ENCODE peak calls at places on chromosomes 5 and 9, in nine cellular contexts. D is cardiac muscle cell, N is adrenal gland, J is mucosa of descending colon, L is ascending aorta, M is body of pancreas, Y is A549, U is psoas muscle, P is fibroblast of lung. C is an unnamed sample. For H3K4me1, the result is how much of the 10 kb centered on the place peaks cover.

GRCh38 chr5:76790632-76791290 is 28.1 kb upstream of the F2RL1 start:
- DNase-seq in D (no peak), N (peak), J (peak), L (peak), M (no peak), Y (peak), U (no peak), P (peak), C (no peak)

GRCh38 chr9:91898451-91899433 is 51.3 kb downstream of the ROR2 start:
- DNase-seq in D (no peak), N (peak), J (peak), L (no peak), M (peak), Y (no peak), U (no peak), P (no peak), C (no peak)

GRCh38 chr5:6452622-6453504 is 4.2 kb downstream of the UBE2QL1 start:
- DNase-seq in D (no peak), N (no peak), J (no peak), L (no peak), M (no peak), Y (no peak), U (peak), P (no peak), C (peak)

GRCh38 chr9:134962065-134962997 is 44.6 kb upstream of the FCN1 start:
- DNase-seq in D (no peak), N (no peak), J (peak), L (peak), M (no peak), Y (no peak), U (peak), P (no peak), C (no peak)

GRCh38 chr9:121855476-121855875 is 204.0 kb downstream of the DAB2IP start:
- DNase-seq in D (no peak), N (no peak), J (no peak), L (no peak), M (no peak), Y (no peak), U (no peak), P (no peak), C (no peak)

GRCh38 chr5:41835625-41836024 is 34.6 kb downstream of the OXCT1 start:
- DNase-seq in D (peak), N (peak), J (no peak), L (peak), M (no peak), Y (no peak), U (peak), P (peak), C (no peak)

GRCh38 chr5:148314187-148314586 is 2.0 kb downstream of the SPINK7 start:
- DNase-seq in D (no peak), N (no peak), J (no peak), L (no peak), M (no peak), Y (no peak), U (no peak), P (no peak), C (no peak)

GRCh38 chr9:111056554-111056953 is 18.3 kb upstream of the LPAR1 start:
- DNase-seq in D (no peak), N (no peak), J (no peak), L (no peak), M (no peak), Y (no peak), U (no peak), P (peak), C (no peak)

GRCh38 chr9:27564031-27564430 is 9.2 kb downstream of the C9orf72 start:
- DNase-seq in D (no peak), N (no peak), J (no peak), L (no peak), M (no peak), Y (no peak), U (no peak), P (no peak), C (no peak)

GRCh38 chr9:27194401-27195091 is 85.5 kb downstream of the TEK start:
- DNase-seq in D (no peak), N (no peak), J (no peak), L (no peak), M (no peak), Y (peak), U (no peak), P (peak), C (no peak)

GRCh38 chr5:129410488-129410887 is 49.6 kb upstream of the ADAMTS19 start:
- DNase-seq in D (peak), N (no peak), J (no peak), L (no peak), M (no peak), Y (no peak), U (no peak), P (no peak), C (no peak)

GRCh38 chr5:180313677-180314076 is 21.8 kb upstream of the MAPK9 start:
- DNase-seq in D (no peak), N (peak), J (peak), L (no peak), M (no peak), Y (no peak), U (no peak), P (no peak), C (peak)

GRCh38 chr5:41232797-41233196 is 19.5 kb upstream of the C6 start:
- DNase-seq in D (no peak), N (no peak), J (no peak), L (no peak), M (no peak), Y (no peak), U (no peak), P (no peak), C (no peak)

GRCh38 chr9:19787672-19788071 is 1.2 kb downstream of the SLC24A2 start:
- DNase-seq in D (no peak), N (no peak), J (no peak), L (no peak), M (no peak), Y (no peak), U (no peak), P (no peak), C (no peak)

GRCh38 chr9:123761905-123762605 is 167.9 kb downstream of the DENND1A start:
- DNase-seq in D (no peak), N (no peak), J (no peak), L (no peak), M (no peak), Y (no peak), U (no peak), P (peak), C (no peak)

GRCh38 chr5:85000671-85001070 is 616.0 kb upstream of the EDIL3 start:
- DNase-seq in D (no peak), N (no peak), J (no peak), L (no peak), M (no peak), Y (no peak), U (no peak), P (peak), C (no peak)

GRCh38 chr5:26828294-26828693 is 210.1 kb downstream of the CDH9 start:
- DNase-seq in D (no peak), N (no peak), J (no peak), L (no peak), M (no peak), Y (no peak), U (no peak), P (no peak), C (no peak)

GRCh38 chr5:11504083-11504785 is 400.0 kb downstream of the CTNND2 start:
- DNase-seq in D (no peak), N (no peak), J (no peak), L (no peak), M (no peak), Y (no peak), U (no peak), P (peak), C (no peak)

GRCh38 chr9:136243631-136244030 is 2.0 kb downstream of the QSOX2 start:
- DNase-seq in D (no peak), N (no peak), J (no peak), L (no peak), M (no peak), Y (no peak), U (no peak), P (no peak), C (no peak)

GRCh38 chr5:119302916-119303897 is 52.6 kb upstream of the TNFAIP8 start:
- DNase-seq in D (no peak), N (no peak), J (no peak), L (peak), M (peak), Y (peak), U (no peak), P (peak), C (no peak)

GRCh38 chr9:35906923-35907699 is 1.1 kb downstream of the HRCT1 start:
- DNase-seq in D (no peak), N (peak), J (peak), L (peak), M (no peak), Y (no peak), U (peak), P (peak), C (peak)
- H3K4me3 ChIP-seq in D (no peak), N (no peak), J (no peak), L (peak), M (no peak), Y (no peak), U (peak), P (no peak), C (no peak)

GRCh38 chr5:65925601-65926275 is 637 bp upstream of the ERBIN start:
- DNase-seq in D (peak), N (peak), J (peak), L (peak), M (peak), Y (peak), U (peak), P (peak), C (peak)
- TF ChIP-seq CTCF in D (peak), N (peak), J (no peak), L (peak), M (no peak), Y (peak), U (peak), P (no peak), C (peak)

GRCh38 chr5:140240987-140241706 is 61.8 kb downstream of the PFDN1 start:
- DNase-seq in D (peak), N (peak), J (peak), L (peak), M (peak), Y (peak), U (peak), P (peak), C (peak)
- H3K4me1 ChIP-seq in D (under half), N (under half), J (under half), L (under half), M (half or more), Y (under half), U (half or more), P (under half), C (under half)

GRCh38 chr9:126515873-126516505 is 97.7 kb upstream of the LMX1B start:
- DNase-seq in D (no peak), N (no peak), J (no peak), L (no peak), M (no peak), Y (no peak), U (no peak), P (no peak), C (no peak)

GRCh38 chr9:126516936-126517750 is 96.6 kb upstream of the LMX1B start:
- DNase-seq in D (peak), N (peak), J (peak), L (peak), M (no peak), Y (peak), U (peak), P (peak), C (peak)

GRCh38 chr9:126516561-126516935 is 97.2 kb upstream of the LMX1B start:
- DNase-seq in D (no peak), N (no peak), J (no peak), L (no peak), M (no peak), Y (no peak), U (no peak), P (no peak), C (no peak)

GRCh38 chr9:126518763-126519162 is 95.0 kb upstream of the LMX1B start:
- DNase-seq in D (no peak), N (no peak), J (no peak), L (no peak), M (no peak), Y (no peak), U (no peak), P (no peak), C (no peak)

DNA sequence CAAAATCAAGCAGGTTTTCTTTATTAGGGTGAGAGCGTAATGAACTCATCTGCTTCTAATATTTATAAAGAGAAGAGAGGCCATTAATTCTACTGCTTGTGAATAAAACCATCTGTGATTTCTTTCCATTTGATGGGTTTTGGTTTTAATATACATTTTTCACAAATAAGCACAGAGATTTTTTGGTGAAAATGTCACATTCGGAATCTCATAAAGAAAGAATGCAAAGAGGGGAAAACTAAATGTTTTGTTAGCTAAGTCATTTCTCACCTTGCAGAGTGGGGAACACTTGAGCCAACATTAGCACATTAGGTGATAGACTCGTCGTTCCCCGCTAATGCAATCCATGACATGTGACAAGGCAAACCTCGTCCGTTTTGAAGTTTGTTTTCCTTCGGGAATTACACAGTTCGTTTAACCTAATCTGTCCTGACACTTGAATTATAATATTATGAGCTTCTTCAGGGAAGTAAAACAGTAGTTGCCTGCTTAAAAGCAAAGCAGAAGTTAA is 95.9 kb upstream of the LMX1B start:
- DNase-seq in D (no peak), N (no peak), J (no peak), L (no peak), M (no peak), Y (no peak), U (no peak), P (no peak), C (no peak)
- H3K4me3 ChIP-seq in D (no peak), N (no peak), J (no peak), L (no peak), M (no peak), Y (peak), U (peak), P (peak), C (no peak)